ENCODE peak calls at places on chromosomes 1 and 21, in eight cellular contexts. G is effector memory CD8-positive, alpha-beta T cell; T is HTR-8/SVneo; P is H54; K is anterior cingulate cortex; E is NCI-H69; X is HEK293T; Y is left colon. J is an unnamed sample.

GRCh38 chr1:52386458-52386857 is 17.8 kb downstream of the ORC1 start:
- DNase-seq in X (no peak), T (no peak), G (no peak), P (no peak), Y (no peak), E (no peak), K (no peak), J (no peak)

GRCh38 chr1:30728340-30728739 is 5.0 kb upstream of the MATN1 start:
- DNase-seq in P (no peak), T (no peak), G (no peak), X (no peak), K (no peak), Y (no peak), E (no peak), J (no peak)

GRCh38 chr1:93878889-93879586 is at the start of gene DNTTIP2:
- DNase-seq in G (peak; percentile 86), Y (peak; percentile 90), X (peak; percentile 97), E (peak; percentile 92), T (peak; percentile 87), K (peak; percentile 80), P (peak; percentile 74), J (peak; percentile 73)

GRCh38 chr1:210298936-210299335 is 29.8 kb upstream of the HHAT start:
- DNase-seq in P (no peak), G (no peak), Y (no peak), X (no peak), T (no peak), K (no peak), E (no peak), J (no peak)

GRCh38 chr1:109248797-109249629 is at the start of gene CELSR2:
- DNase-seq in T (peak; percentile 51), P (peak; percentile 91), E (peak; percentile 87), K (no peak), Y (peak; percentile 41), X (peak; percentile 96), G (peak; percentile 54), J (peak; percentile 89)

GRCh38 chr1:27602510-27603319 is 1.2 kb downstream of the AHDC1 start:
- DNase-seq in P (no peak), X (peak; percentile 57), T (no peak), G (peak; percentile 27), Y (peak; percentile 64), E (peak; percentile 76), K (peak; percentile 43), J (peak; percentile 77)

GRCh38 chr1:201115390-201115937 is 3.2 kb upstream of the CACNA1S start:
- DNase-seq in K (no peak), T (no peak), Y (no peak), X (no peak), E (no peak), G (no peak), P (no peak), J (no peak)

GRCh38 chr1:61626820-61627219 is 98.1 kb downstream of the TM2D1 start:
- DNase-seq in T (no peak), G (no peak), P (no peak), Y (no peak), E (no peak), K (no peak), X (no peak), J (no peak)

GRCh38 chr1:226784081-226785049 is 45.3 kb upstream of the ITPKB start:
- DNase-seq in E (peak; percentile 85), K (peak; percentile 46), G (no peak), P (no peak), Y (peak; percentile 28), T (no peak), X (no peak), J (peak; percentile 19)

GRCh38 chr1:214615871-214616270 is 12.9 kb downstream of the CENPF start:
- DNase-seq in X (no peak), K (no peak), E (no peak), Y (no peak), P (no peak), T (no peak), G (no peak), J (no peak)

GRCh38 chr1:205259361-205259832 is 31.7 kb downstream of the TMCC2 start:
- DNase-seq in X (no peak), Y (no peak), G (no peak), K (no peak), E (no peak), T (no peak), P (no peak), J (no peak)

GRCh38 chr21:42348762-42349161 is 2.0 kb downstream of the TFF2 start:
- DNase-seq in T (no peak), P (no peak), Y (no peak), G (no peak), E (no peak), K (no peak), X (no peak), J (no peak)

J was measured in frontal cortex.